ENCODE peak calls at places on chromosomes 3 and 15, in eight cellular contexts. One of them, this sample, is unnamed.

GRCh38 chr3:126798521-126798920 is 94.5 kb downstream of the CHCHD6 start:
- DNase-seq in right lobe of liver: no peak
- DNase-seq in tibial artery: no peak
- DNase-seq in tibial nerve: no peak
- DNase-seq in RWPE2: no peak
- DNase-seq in heart left ventricle: no peak
- DNase-seq in cardiac fibroblast: no peak
- DNase-seq in HL-60: no peak
- DNase-seq in this sample: no peak

GRCh38 chr15:31032959-31033358 is 41.5 kb upstream of the MTMR10 start:
- DNase-seq in right lobe of liver: no peak
- DNase-seq in HL-60: no peak
- DNase-seq in tibial artery: no peak
- DNase-seq in RWPE2: no peak
- DNase-seq in cardiac fibroblast: peak
- DNase-seq in tibial nerve: no peak
- DNase-seq in heart left ventricle: no peak
- DNase-seq in this sample: no peak

GRCh38 chr3:131403216-131403895 is 21.8 kb downstream of the NUDT16 start:
- DNase-seq in RWPE2: no peak
- DNase-seq in cardiac fibroblast: no peak
- DNase-seq in right lobe of liver: no peak
- DNase-seq in heart left ventricle: no peak
- DNase-seq in tibial nerve: no peak
- DNase-seq in HL-60: no peak
- DNase-seq in tibial artery: no peak
- DNase-seq in this sample: no peak

GRCh38 chr3:78830466-78830865 is 937.3 kb downstream of the ROBO1 start:
- DNase-seq in heart left ventricle: no peak
- DNase-seq in tibial artery: no peak
- DNase-seq in right lobe of liver: no peak
- DNase-seq in cardiac fibroblast: no peak
- DNase-seq in HL-60: no peak
- DNase-seq in RWPE2: no peak
- DNase-seq in tibial nerve: no peak
- DNase-seq in this sample: no peak

GRCh38 chr3:38916706-38917105 is 100.7 kb upstream of the SCN10A start:
- DNase-seq in tibial nerve: no peak
- DNase-seq in tibial artery: no peak
- DNase-seq in cardiac fibroblast: peak
- DNase-seq in right lobe of liver: no peak
- DNase-seq in HL-60: no peak
- DNase-seq in RWPE2: no peak
- DNase-seq in heart left ventricle: no peak
- DNase-seq in this sample: no peak

GRCh38 chr3:184299488-184300376 is 691 bp downstream of the PSMD2 start:
- DNase-seq in HL-60: no peak
- DNase-seq in tibial nerve: no peak
- DNase-seq in right lobe of liver: no peak
- DNase-seq in cardiac fibroblast: peak
- DNase-seq in RWPE2: no peak
- DNase-seq in heart left ventricle: no peak
- DNase-seq in tibial artery: no peak
- DNase-seq in this sample: no peak

GRCh38 chr3:188370081-188370830 is 216.3 kb downstream of the LPP start:
- DNase-seq in RWPE2: no peak
- DNase-seq in cardiac fibroblast: no peak
- DNase-seq in tibial nerve: no peak
- DNase-seq in heart left ventricle: no peak
- DNase-seq in tibial artery: no peak
- DNase-seq in HL-60: no peak
- DNase-seq in right lobe of liver: no peak
- DNase-seq in this sample: no peak

GRCh38 chr3:8210752-8211405 is 290.7 kb upstream of the LMCD1 start:
- DNase-seq in heart left ventricle: no peak
- DNase-seq in tibial artery: no peak
- DNase-seq in cardiac fibroblast: peak
- DNase-seq in tibial nerve: no peak
- DNase-seq in right lobe of liver: no peak
- DNase-seq in HL-60: no peak
- DNase-seq in RWPE2: no peak
- DNase-seq in this sample: no peak

GRCh38 chr15:29695486-29696167 is 126.6 kb downstream of the TJP1 start:
- DNase-seq in tibial nerve: no peak
- DNase-seq in right lobe of liver: no peak
- DNase-seq in RWPE2: no peak
- DNase-seq in tibial artery: no peak
- DNase-seq in HL-60: no peak
- DNase-seq in cardiac fibroblast: no peak
- DNase-seq in heart left ventricle: no peak
- DNase-seq in this sample: no peak

GRCh38 chr15:61621146-61621545 is 392.0 kb upstream of the RORA start:
- DNase-seq in tibial artery: no peak
- DNase-seq in cardiac fibroblast: peak
- DNase-seq in tibial nerve: no peak
- DNase-seq in RWPE2: no peak
- DNase-seq in HL-60: no peak
- DNase-seq in heart left ventricle: no peak
- DNase-seq in right lobe of liver: peak
- DNase-seq in this sample: peak

GRCh38 chr3:30698549-30698948 is 92.1 kb downstream of the TGFBR2 start:
- DNase-seq in heart left ventricle: no peak
- DNase-seq in tibial nerve: no peak
- DNase-seq in cardiac fibroblast: no peak
- DNase-seq in HL-60: no peak
- DNase-seq in RWPE2: no peak
- DNase-seq in right lobe of liver: no peak
- DNase-seq in tibial artery: no peak
- DNase-seq in this sample: no peak

GRCh38 chr3:23874359-23875120 is 42.2 kb downstream of the NKIRAS1 start:
- DNase-seq in tibial nerve: no peak
- DNase-seq in heart left ventricle: no peak
- DNase-seq in HL-60: no peak
- DNase-seq in tibial artery: no peak
- DNase-seq in cardiac fibroblast: peak
- DNase-seq in RWPE2: no peak
- DNase-seq in right lobe of liver: no peak
- DNase-seq in this sample: no peak

GRCh38 chr3:103813955-103814354 is 1379.1 kb downstream of the ZPLD1 start:
- DNase-seq in right lobe of liver: no peak
- DNase-seq in HL-60: no peak
- DNase-seq in tibial artery: no peak
- DNase-seq in heart left ventricle: no peak
- DNase-seq in tibial nerve: no peak
- DNase-seq in cardiac fibroblast: no peak
- DNase-seq in RWPE2: no peak
- DNase-seq in this sample: no peak

GRCh38 chr3:150771600-150771999 is 8.6 kb upstream of the SIAH2 start:
- DNase-seq in right lobe of liver: peak
- DNase-seq in tibial artery: no peak
- DNase-seq in tibial nerve: no peak
- DNase-seq in RWPE2: no peak
- DNase-seq in cardiac fibroblast: no peak
- DNase-seq in heart left ventricle: no peak
- DNase-seq in HL-60: no peak
- DNase-seq in this sample: no peak

GRCh38 chr3:66803206-66803605 is 194.9 kb upstream of the KBTBD8 start:
- DNase-seq in tibial artery: no peak
- DNase-seq in cardiac fibroblast: no peak
- DNase-seq in tibial nerve: no peak
- DNase-seq in heart left ventricle: no peak
- DNase-seq in RWPE2: no peak
- DNase-seq in right lobe of liver: no peak
- DNase-seq in HL-60: no peak
- DNase-seq in this sample: no peak

GRCh38 chr15:98442379-98442833 is 205.9 kb upstream of the IGF1R start:
- DNase-seq in HL-60: peak
- DNase-seq in tibial artery: no peak
- DNase-seq in right lobe of liver: no peak
- DNase-seq in RWPE2: no peak
- DNase-seq in heart left ventricle: no peak
- DNase-seq in tibial nerve: peak
- DNase-seq in cardiac fibroblast: peak
- DNase-seq in this sample: peak

GRCh38 chr3:57942872-57943283 is 65.3 kb upstream of the FLNB start:
- DNase-seq in HL-60: no peak
- DNase-seq in RWPE2: no peak
- DNase-seq in tibial nerve: no peak
- DNase-seq in tibial artery: peak
- DNase-seq in heart left ventricle: peak
- DNase-seq in cardiac fibroblast: no peak
- DNase-seq in right lobe of liver: no peak
- DNase-seq in this sample: peak

GRCh38 chr3:114147281-114147680 is 31.6 kb downstream of the DRD3 start:
- DNase-seq in tibial artery: no peak
- DNase-seq in tibial nerve: no peak
- DNase-seq in heart left ventricle: no peak
- DNase-seq in RWPE2: no peak
- DNase-seq in HL-60: no peak
- DNase-seq in cardiac fibroblast: no peak
- DNase-seq in right lobe of liver: no peak
- DNase-seq in this sample: no peak
- TF ChIP-seq CTCF in tibial artery: no peak
- TF ChIP-seq CTCF in tibial nerve: no peak
- TF ChIP-seq CTCF in heart left ventricle: no peak
- TF ChIP-seq CTCF in RWPE2: no peak
- TF ChIP-seq CTCF in HL-60: no peak
- TF ChIP-seq CTCF in cardiac fibroblast: no peak
- TF ChIP-seq CTCF in right lobe of liver: no peak
- TF ChIP-seq CTCF in this sample: no peak

GRCh38 chr3:44647771-44648170 is 761 bp upstream of the ZNF35 start:
- DNase-seq in tibial artery: no peak
- DNase-seq in right lobe of liver: no peak
- DNase-seq in heart left ventricle: no peak
- DNase-seq in HL-60: no peak
- DNase-seq in cardiac fibroblast: no peak
- DNase-seq in tibial nerve: no peak
- DNase-seq in RWPE2: no peak
- DNase-seq in this sample: no peak
- H3K4me3 ChIP-seq in tibial artery: no peak
- H3K4me3 ChIP-seq in right lobe of liver: no peak
- H3K4me3 ChIP-seq in heart left ventricle: no peak
- H3K4me3 ChIP-seq in HL-60: no peak
- H3K4me3 ChIP-seq in cardiac fibroblast: no peak
- H3K4me3 ChIP-seq in tibial nerve: no peak
- H3K4me3 ChIP-seq in RWPE2: no peak
- H3K4me3 ChIP-seq in this sample: no peak

DNA sequence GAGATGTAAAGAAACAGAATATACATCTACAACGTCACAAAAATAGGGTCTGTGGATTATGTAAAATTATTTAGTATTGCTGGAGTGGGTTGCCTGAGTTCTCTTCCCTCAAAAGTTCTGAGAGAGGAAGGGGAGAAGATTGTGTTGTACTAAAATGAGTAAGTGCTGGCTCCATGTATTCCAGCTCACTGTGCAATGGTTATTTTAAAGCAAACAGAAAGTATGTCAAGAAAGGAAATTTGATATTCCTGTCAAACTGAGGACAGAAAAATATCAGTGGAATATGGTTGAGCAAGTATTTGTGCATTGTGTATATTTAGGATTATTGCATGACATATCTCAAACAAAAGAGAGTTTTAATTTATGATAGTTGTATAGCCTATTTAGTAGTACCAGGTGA is 2.2 kb downstream of the TRPC1 start:
- DNase-seq in cardiac fibroblast: no peak
- DNase-seq in tibial artery: no peak
- DNase-seq in heart left ventricle: no peak
- DNase-seq in tibial nerve: no peak
- DNase-seq in HL-60: no peak
- DNase-seq in RWPE2: no peak
- DNase-seq in right lobe of liver: no peak
- DNase-seq in this sample: no peak
- TF ChIP-seq CTCF in cardiac fibroblast: no peak
- TF ChIP-seq CTCF in tibial artery: no peak
- TF ChIP-seq CTCF in heart left ventricle: no peak
- TF ChIP-seq CTCF in tibial nerve: no peak
- TF ChIP-seq CTCF in HL-60: no peak
- TF ChIP-seq CTCF in RWPE2: no peak
- TF ChIP-seq CTCF in right lobe of liver: no peak
- TF ChIP-seq CTCF in this sample: no peak

GRCh38 chr3:177681156-177681555 is 483.9 kb upstream of the TBL1XR1 start:
- DNase-seq in tibial artery: no peak
- DNase-seq in tibial nerve: no peak
- DNase-seq in heart left ventricle: no peak
- DNase-seq in cardiac fibroblast: no peak
- DNase-seq in right lobe of liver: no peak
- DNase-seq in HL-60: no peak
- DNase-seq in RWPE2: no peak
- DNase-seq in this sample: no peak
- H3K4me3 ChIP-seq in tibial artery: no peak
- H3K4me3 ChIP-seq in tibial nerve: no peak
- H3K4me3 ChIP-seq in heart left ventricle: no peak
- H3K4me3 ChIP-seq in cardiac fibroblast: no peak
- H3K4me3 ChIP-seq in right lobe of liver: no peak
- H3K4me3 ChIP-seq in HL-60: no peak
- H3K4me3 ChIP-seq in RWPE2: no peak
- H3K4me3 ChIP-seq in this sample: no peak